ENCODE peak calls at places on chromosomes 4 and X, in seven cellular contexts. One of them, this sample, is unnamed.

GRCh38 chrX:130444641-130445336 is 43.0 kb downstream of the RBMX2 start:
- DNase-seq in progenitor cell of endocrine pancreas: no peak
- DNase-seq in AG04450: no peak
- DNase-seq in activated B cell treated with CpG ODN at 0.5 μM for 24 hours: no peak
- DNase-seq in tibial nerve: no peak
- DNase-seq in heart left ventricle: no peak
- DNase-seq in GM06990: no peak
- DNase-seq in this sample: no peak

GRCh38 chr4:17013382-17014006 is 115.0 kb upstream of the LDB2 start:
- DNase-seq in progenitor cell of endocrine pancreas: no peak
- DNase-seq in AG04450: no peak
- DNase-seq in activated B cell treated with CpG ODN at 0.5 μM for 24 hours: no peak
- DNase-seq in tibial nerve: no peak
- DNase-seq in heart left ventricle: no peak
- DNase-seq in GM06990: no peak
- DNase-seq in this sample: no peak

GRCh38 chrX:78548012-78548411 is 111.1 kb downstream of the RTL3 start:
- DNase-seq in progenitor cell of endocrine pancreas: no peak
- DNase-seq in AG04450: no peak
- DNase-seq in activated B cell treated with CpG ODN at 0.5 μM for 24 hours: no peak
- DNase-seq in tibial nerve: no peak
- DNase-seq in heart left ventricle: no peak
- DNase-seq in GM06990: no peak
- DNase-seq in this sample: no peak

GRCh38 chr4:141155586-141155985 is 22.3 kb upstream of the RNF150 start:
- DNase-seq in progenitor cell of endocrine pancreas: no peak
- DNase-seq in AG04450: no peak
- DNase-seq in activated B cell treated with CpG ODN at 0.5 μM for 24 hours: no peak
- DNase-seq in tibial nerve: no peak
- DNase-seq in heart left ventricle: no peak
- DNase-seq in GM06990: no peak
- DNase-seq in this sample: no peak

GRCh38 chr4:142614621-142615323 is 231.3 kb downstream of the INPP4B start:
- DNase-seq in progenitor cell of endocrine pancreas: no peak
- DNase-seq in AG04450: no peak
- DNase-seq in activated B cell treated with CpG ODN at 0.5 μM for 24 hours: no peak
- DNase-seq in tibial nerve: no peak
- DNase-seq in heart left ventricle: no peak
- DNase-seq in GM06990: no peak
- DNase-seq in this sample: no peak

GRCh38 chrX:26083093-26083492 is 55.0 kb upstream of the MAGEB18 start:
- DNase-seq in progenitor cell of endocrine pancreas: no peak
- DNase-seq in AG04450: no peak
- DNase-seq in activated B cell treated with CpG ODN at 0.5 μM for 24 hours: no peak
- DNase-seq in tibial nerve: no peak
- DNase-seq in heart left ventricle: no peak
- DNase-seq in GM06990: no peak
- DNase-seq in this sample: no peak

GRCh38 chr4:160175064-160175643 is 1072.3 kb downstream of the RAPGEF2 start:
- DNase-seq in progenitor cell of endocrine pancreas: no peak
- DNase-seq in AG04450: no peak
- DNase-seq in activated B cell treated with CpG ODN at 0.5 μM for 24 hours: no peak
- DNase-seq in tibial nerve: no peak
- DNase-seq in heart left ventricle: no peak
- DNase-seq in GM06990: no peak
- DNase-seq in this sample: no peak

GRCh38 chrX:136608295-136608933 is 39.5 kb upstream of the CD40LG start:
- DNase-seq in progenitor cell of endocrine pancreas: no peak
- DNase-seq in AG04450: no peak
- DNase-seq in activated B cell treated with CpG ODN at 0.5 μM for 24 hours: peak; percentile 16
- DNase-seq in tibial nerve: peak; percentile 5
- DNase-seq in heart left ventricle: peak; percentile 33
- DNase-seq in GM06990: no peak
- DNase-seq in this sample: no peak

GRCh38 chrX:47749185-47749967 is 87.3 kb upstream of the ZNF81 start:
- DNase-seq in progenitor cell of endocrine pancreas: no peak
- DNase-seq in AG04450: no peak
- DNase-seq in activated B cell treated with CpG ODN at 0.5 μM for 24 hours: no peak
- DNase-seq in tibial nerve: no peak
- DNase-seq in heart left ventricle: no peak
- DNase-seq in GM06990: no peak
- DNase-seq in this sample: no peak

GRCh38 chrX:20591246-20591645 is 324.5 kb upstream of the RPS6KA3 start:
- DNase-seq in progenitor cell of endocrine pancreas: no peak
- DNase-seq in AG04450: no peak
- DNase-seq in activated B cell treated with CpG ODN at 0.5 μM for 24 hours: no peak
- DNase-seq in tibial nerve: no peak
- DNase-seq in heart left ventricle: no peak
- DNase-seq in GM06990: no peak
- DNase-seq in this sample: no peak

GRCh38 chrX:83759872-83760271 is 101.1 kb upstream of the CYLC1 start:
- DNase-seq in progenitor cell of endocrine pancreas: no peak
- DNase-seq in AG04450: no peak
- DNase-seq in activated B cell treated with CpG ODN at 0.5 μM for 24 hours: no peak
- DNase-seq in tibial nerve: no peak
- DNase-seq in heart left ventricle: no peak
- DNase-seq in GM06990: no peak
- DNase-seq in this sample: no peak

GRCh38 chr4:74794341-74794801 is at the start of gene BTC:
- DNase-seq in progenitor cell of endocrine pancreas: peak; percentile 48
- DNase-seq in AG04450: no peak
- DNase-seq in activated B cell treated with CpG ODN at 0.5 μM for 24 hours: no peak
- DNase-seq in tibial nerve: no peak
- DNase-seq in heart left ventricle: no peak
- DNase-seq in GM06990: peak; percentile 9
- DNase-seq in this sample: peak; percentile 27

GRCh38 chr4:88219099-88219498 is 60.7 kb upstream of the ABCG2 start:
- DNase-seq in progenitor cell of endocrine pancreas: no peak
- DNase-seq in AG04450: peak; percentile 21
- DNase-seq in activated B cell treated with CpG ODN at 0.5 μM for 24 hours: no peak
- DNase-seq in tibial nerve: no peak
- DNase-seq in heart left ventricle: no peak
- DNase-seq in GM06990: peak; percentile 11
- DNase-seq in this sample: no peak

GRCh38 chr4:41885456-41885855 is 49.8 kb upstream of the TMEM33 start:
- DNase-seq in progenitor cell of endocrine pancreas: no peak
- DNase-seq in AG04450: no peak
- DNase-seq in activated B cell treated with CpG ODN at 0.5 μM for 24 hours: no peak
- DNase-seq in tibial nerve: no peak
- DNase-seq in heart left ventricle: no peak
- DNase-seq in GM06990: no peak
- DNase-seq in this sample: no peak

GRCh38 chrX:50903387-50904027 is 7.0 kb upstream of the BMP15 start:
- DNase-seq in progenitor cell of endocrine pancreas: peak; percentile 24
- DNase-seq in AG04450: no peak
- DNase-seq in activated B cell treated with CpG ODN at 0.5 μM for 24 hours: no peak
- DNase-seq in tibial nerve: no peak
- DNase-seq in heart left ventricle: no peak
- DNase-seq in GM06990: no peak
- DNase-seq in this sample: no peak

GRCh38 chrX:7090506-7091095 is 56.9 kb upstream of the STS start:
- DNase-seq in progenitor cell of endocrine pancreas: no peak
- DNase-seq in AG04450: no peak
- DNase-seq in activated B cell treated with CpG ODN at 0.5 μM for 24 hours: no peak
- DNase-seq in tibial nerve: no peak
- DNase-seq in heart left ventricle: no peak
- DNase-seq in GM06990: no peak
- DNase-seq in this sample: no peak

GRCh38 chr4:105990933-105991332 is 95.7 kb downstream of the NPNT start:
- DNase-seq in progenitor cell of endocrine pancreas: no peak
- DNase-seq in AG04450: no peak
- DNase-seq in activated B cell treated with CpG ODN at 0.5 μM for 24 hours: no peak
- DNase-seq in tibial nerve: peak; percentile 23
- DNase-seq in heart left ventricle: peak; percentile 95
- DNase-seq in GM06990: no peak
- DNase-seq in this sample: peak; percentile 42

GRCh38 chr4:186300659-186301377 is 34.8 kb downstream of the F11 start:
- DNase-seq in progenitor cell of endocrine pancreas: no peak
- DNase-seq in AG04450: no peak
- DNase-seq in activated B cell treated with CpG ODN at 0.5 μM for 24 hours: no peak
- DNase-seq in tibial nerve: no peak
- DNase-seq in heart left ventricle: no peak
- DNase-seq in GM06990: no peak
- DNase-seq in this sample: no peak

GRCh38 chr4:84917087-84917821 is 49.2 kb downstream of the WDFY3 start:
- DNase-seq in progenitor cell of endocrine pancreas: no peak
- DNase-seq in AG04450: no peak
- DNase-seq in activated B cell treated with CpG ODN at 0.5 μM for 24 hours: no peak
- DNase-seq in tibial nerve: no peak
- DNase-seq in heart left ventricle: no peak
- DNase-seq in GM06990: no peak
- DNase-seq in this sample: no peak

GRCh38 chr4:127698789-127699200 is 31.4 kb upstream of the SLC25A31 start:
- DNase-seq in progenitor cell of endocrine pancreas: no peak
- DNase-seq in AG04450: no peak
- DNase-seq in activated B cell treated with CpG ODN at 0.5 μM for 24 hours: no peak
- DNase-seq in tibial nerve: no peak
- DNase-seq in heart left ventricle: no peak
- DNase-seq in GM06990: peak; percentile 85
- DNase-seq in this sample: no peak

GRCh38 chrX:134338527-134338926 is 101.5 kb downstream of the CCDC160 start:
- DNase-seq in progenitor cell of endocrine pancreas: no peak
- DNase-seq in AG04450: no peak
- DNase-seq in activated B cell treated with CpG ODN at 0.5 μM for 24 hours: no peak
- DNase-seq in tibial nerve: no peak
- DNase-seq in heart left ventricle: no peak
- DNase-seq in GM06990: no peak
- DNase-seq in this sample: no peak

GRCh38 chr4:115343171-115343570 is 229.8 kb upstream of the NDST4 start:
- DNase-seq in progenitor cell of endocrine pancreas: no peak
- DNase-seq in AG04450: no peak
- DNase-seq in activated B cell treated with CpG ODN at 0.5 μM for 24 hours: no peak
- DNase-seq in tibial nerve: no peak
- DNase-seq in heart left ventricle: no peak
- DNase-seq in GM06990: no peak
- DNase-seq in this sample: no peak

GRCh38 chr4:132316738-132317137 is 832.4 kb upstream of the PCDH10 start:
- DNase-seq in progenitor cell of endocrine pancreas: no peak
- DNase-seq in AG04450: no peak
- DNase-seq in activated B cell treated with CpG ODN at 0.5 μM for 24 hours: no peak
- DNase-seq in tibial nerve: no peak
- DNase-seq in heart left ventricle: no peak
- DNase-seq in GM06990: no peak
- DNase-seq in this sample: no peak

GRCh38 chrX:45771114-45771513 is 570.4 kb upstream of the DIPK2B start:
- DNase-seq in progenitor cell of endocrine pancreas: no peak
- DNase-seq in AG04450: peak; percentile 75
- DNase-seq in activated B cell treated with CpG ODN at 0.5 μM for 24 hours: no peak
- DNase-seq in tibial nerve: no peak
- DNase-seq in heart left ventricle: no peak
- DNase-seq in GM06990: no peak
- DNase-seq in this sample: no peak

GRCh38 chr4:52376107-52376704 is 282.9 kb downstream of the USP46 start:
- DNase-seq in progenitor cell of endocrine pancreas: no peak
- DNase-seq in AG04450: peak; percentile 7
- DNase-seq in activated B cell treated with CpG ODN at 0.5 μM for 24 hours: no peak
- DNase-seq in tibial nerve: peak; percentile 57
- DNase-seq in heart left ventricle: no peak
- DNase-seq in GM06990: no peak
- DNase-seq in this sample: no peak

GRCh38 chr4:23934223-23934622 is 44.4 kb upstream of the PPARGC1A start:
- DNase-seq in progenitor cell of endocrine pancreas: no peak
- DNase-seq in AG04450: no peak
- DNase-seq in activated B cell treated with CpG ODN at 0.5 μM for 24 hours: no peak
- DNase-seq in tibial nerve: no peak
- DNase-seq in heart left ventricle: no peak
- DNase-seq in GM06990: no peak
- DNase-seq in this sample: no peak
- TF ChIP-seq CTCF in progenitor cell of endocrine pancreas: no peak
- TF ChIP-seq CTCF in AG04450: no peak
- TF ChIP-seq CTCF in activated B cell treated with CpG ODN at 0.5 μM for 24 hours: no peak
- TF ChIP-seq CTCF in tibial nerve: no peak
- TF ChIP-seq CTCF in heart left ventricle: no peak
- TF ChIP-seq CTCF in GM06990: no peak
- TF ChIP-seq CTCF in this sample: no peak

GRCh38 chrX:33741807-33742206 is 390.3 kb downstream of the FAM47A start:
- DNase-seq in progenitor cell of endocrine pancreas: no peak
- DNase-seq in AG04450: no peak
- DNase-seq in activated B cell treated with CpG ODN at 0.5 μM for 24 hours: no peak
- DNase-seq in tibial nerve: no peak
- DNase-seq in heart left ventricle: no peak
- DNase-seq in GM06990: no peak
- DNase-seq in this sample: no peak
- TF ChIP-seq CTCF in progenitor cell of endocrine pancreas: no peak
- TF ChIP-seq CTCF in AG04450: no peak
- TF ChIP-seq CTCF in activated B cell treated with CpG ODN at 0.5 μM for 24 hours: no peak
- TF ChIP-seq CTCF in tibial nerve: no peak
- TF ChIP-seq CTCF in heart left ventricle: no peak
- TF ChIP-seq CTCF in GM06990: no peak
- TF ChIP-seq CTCF in this sample: no peak

DNA sequence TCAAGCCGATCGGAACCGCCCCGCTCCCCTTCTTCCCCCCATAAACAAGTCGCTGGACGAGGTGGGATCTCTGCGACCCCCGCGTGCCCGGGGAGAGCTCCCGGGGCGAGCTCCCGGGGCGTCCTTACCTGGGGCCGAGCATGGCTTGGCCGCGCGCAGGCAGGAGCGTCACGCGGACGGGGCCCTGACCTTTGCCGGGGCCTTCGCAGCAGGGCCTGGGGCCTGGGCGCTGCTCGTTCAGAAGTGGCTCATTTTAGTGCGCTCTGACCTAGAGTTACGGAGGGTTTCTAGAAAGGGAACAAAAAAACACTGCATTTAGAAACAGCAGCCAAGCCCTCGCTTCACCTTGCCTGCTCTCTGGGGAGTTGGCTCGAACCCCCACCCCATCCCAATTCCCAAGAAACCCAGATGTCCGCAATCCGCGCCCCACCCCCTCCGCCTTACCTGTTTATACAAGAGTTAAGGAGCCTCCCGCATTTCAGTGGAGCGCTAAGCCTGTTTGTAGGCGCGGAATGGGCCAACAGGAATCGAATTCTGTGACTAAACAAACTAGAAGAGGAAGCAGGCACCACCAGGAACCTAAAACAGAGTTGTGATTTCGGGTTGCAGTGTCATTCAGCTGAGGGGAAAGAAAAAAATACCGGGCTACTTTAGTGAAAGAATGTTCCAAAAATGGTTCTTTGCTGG is 814 bp upstream of the RBM47 start:
- DNase-seq in progenitor cell of endocrine pancreas: peak; percentile 44
- DNase-seq in AG04450: no peak
- DNase-seq in activated B cell treated with CpG ODN at 0.5 μM for 24 hours: peak; percentile 36
- DNase-seq in tibial nerve: peak; percentile 25
- DNase-seq in heart left ventricle: no peak
- DNase-seq in GM06990: peak; percentile 78
- DNase-seq in this sample: no peak
- TF ChIP-seq CTCF in progenitor cell of endocrine pancreas: no peak
- TF ChIP-seq CTCF in AG04450: no peak
- TF ChIP-seq CTCF in activated B cell treated with CpG ODN at 0.5 μM for 24 hours: no peak
- TF ChIP-seq CTCF in tibial nerve: no peak
- TF ChIP-seq CTCF in heart left ventricle: no peak
- TF ChIP-seq CTCF in GM06990: no peak
- TF ChIP-seq CTCF in this sample: no peak

DNA sequence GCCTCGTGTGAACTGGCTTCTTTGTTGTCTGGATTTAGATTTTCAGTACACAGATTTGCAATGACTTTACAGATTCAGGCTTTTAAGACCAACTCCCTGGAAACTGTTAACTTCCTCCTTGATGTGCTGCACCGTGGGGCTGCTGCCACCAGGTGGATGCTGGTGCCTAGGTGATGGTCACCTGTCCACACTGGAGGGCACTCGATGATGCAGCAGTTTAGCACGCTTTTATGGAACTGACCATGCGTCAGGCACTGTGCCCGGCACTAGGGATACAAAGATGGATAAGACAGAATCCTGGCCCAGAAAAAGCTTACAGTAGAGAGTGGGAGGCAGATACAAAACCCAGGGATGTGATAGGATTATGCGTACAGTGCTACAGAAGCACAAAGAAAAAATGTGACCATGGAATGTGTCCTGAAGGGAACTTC is 180.7 kb downstream of the CEP135 start:
- DNase-seq in progenitor cell of endocrine pancreas: no peak
- DNase-seq in AG04450: no peak
- DNase-seq in activated B cell treated with CpG ODN at 0.5 μM for 24 hours: no peak
- DNase-seq in tibial nerve: no peak
- DNase-seq in heart left ventricle: no peak
- DNase-seq in GM06990: peak; percentile 4
- DNase-seq in this sample: no peak
- TF ChIP-seq CTCF in progenitor cell of endocrine pancreas: peak; percentile 55
- TF ChIP-seq CTCF in AG04450: peak; percentile 24
- TF ChIP-seq CTCF in activated B cell treated with CpG ODN at 0.5 μM for 24 hours: no peak
- TF ChIP-seq CTCF in tibial nerve: peak; percentile 18
- TF ChIP-seq CTCF in heart left ventricle: no peak
- TF ChIP-seq CTCF in GM06990: peak; percentile 64
- TF ChIP-seq CTCF in this sample: no peak